ENCODE peak calls at places on chromosomes 12 and 14, in four cellular contexts. V is NCI-H748 treated with DMSO at 0.1 percent for 48 hours, O is H7, U is AG09319. T is an unnamed sample.

GRCh38 chr14:22835505-22835904 is 880 bp upstream of the MMP14 start:
- DNase-seq in V (no peak), O (peak; percentile 20), U (no peak), T (no peak)

GRCh38 chr12:53267309-53268008 is 640 bp upstream of the ESPL1 start:
- DNase-seq in V (no peak), O (no peak), U (no peak), T (no peak)

GRCh38 chr12:6052940-6053329 is 71.5 kb downstream of the VWF start:
- DNase-seq in V (no peak), O (no peak), U (no peak), T (no peak)

GRCh38 chr12:55705802-55706402 is 1.8 kb downstream of the ITGA7 start:
- DNase-seq in V (no peak), O (peak; percentile 92), U (no peak), T (no peak)

GRCh38 chr12:11675952-11676505 is 26.6 kb downstream of the ETV6 start:
- DNase-seq in V (no peak), O (no peak), U (no peak), T (no peak)

GRCh38 chr14:104429291-104429861 is 150.2 kb upstream of the C14orf180 start:
- DNase-seq in V (peak; percentile 6), O (no peak), U (no peak), T (no peak)

GRCh38 chr14:64943981-64944520 is 1.5 kb upstream of the GPX2 start:
- DNase-seq in V (no peak), O (peak; percentile 16), U (no peak), T (no peak)

GRCh38 chr12:10159280-10159679 is 12.7 kb downstream of the OLR1 start:
- DNase-seq in V (no peak), O (no peak), U (no peak), T (no peak)

GRCh38 chr14:93901813-93902212 is 25.3 kb upstream of the FAM181A start:
- DNase-seq in V (no peak), O (no peak), U (no peak), T (no peak)

GRCh38 chr14:104931771-104932675 is 7.3 kb downstream of the PLD4 start:
- DNase-seq in V (no peak), O (peak; percentile 83), U (no peak), T (no peak)